ENCODE peak calls at places on chromosomes 7 and 10, in seven cellular contexts. One of them, this sample, is unnamed.

GRCh38 chr10:109386101-109386500 is 537.2 kb downstream of the XPNPEP1 start:
- DNase-seq in adrenal gland: no peak
- DNase-seq in fibroblast of pulmonary artery: no peak
- DNase-seq in prostate gland: no peak
- DNase-seq in ovary: no peak
- DNase-seq in DND-41: no peak
- DNase-seq in PC-9: no peak
- DNase-seq in this sample: no peak

GRCh38 chr10:31963598-31963980 is 35.0 kb upstream of the ARHGAP12 start:
- DNase-seq in adrenal gland: no peak
- DNase-seq in fibroblast of pulmonary artery: no peak
- DNase-seq in prostate gland: no peak
- DNase-seq in ovary: no peak
- DNase-seq in DND-41: no peak
- DNase-seq in PC-9: peak; percentile 55
- DNase-seq in this sample: no peak

GRCh38 chr7:158166386-158167340 is 421.0 kb downstream of the PTPRN2 start:
- DNase-seq in adrenal gland: peak; percentile 45
- DNase-seq in fibroblast of pulmonary artery: no peak
- DNase-seq in prostate gland: no peak
- DNase-seq in ovary: no peak
- DNase-seq in DND-41: no peak
- DNase-seq in PC-9: no peak
- DNase-seq in this sample: no peak

GRCh38 chr10:127047878-127048238 is 142.6 kb downstream of the DOCK1 start:
- DNase-seq in adrenal gland: no peak
- DNase-seq in fibroblast of pulmonary artery: no peak
- DNase-seq in prostate gland: no peak
- DNase-seq in ovary: no peak
- DNase-seq in DND-41: no peak
- DNase-seq in PC-9: no peak
- DNase-seq in this sample: no peak

GRCh38 chr7:111540199-111540815 is 22.0 kb downstream of the IMMP2L start:
- DNase-seq in adrenal gland: no peak
- DNase-seq in fibroblast of pulmonary artery: no peak
- DNase-seq in prostate gland: no peak
- DNase-seq in ovary: no peak
- DNase-seq in DND-41: no peak
- DNase-seq in PC-9: no peak
- DNase-seq in this sample: no peak

GRCh38 chr7:74454059-74454947 is 597 bp downstream of the GTF2IRD1 start:
- DNase-seq in adrenal gland: no peak
- DNase-seq in fibroblast of pulmonary artery: no peak
- DNase-seq in prostate gland: peak; percentile 29
- DNase-seq in ovary: peak; percentile 50
- DNase-seq in DND-41: no peak
- DNase-seq in PC-9: no peak
- DNase-seq in this sample: no peak

GRCh38 chr10:44864042-44864436 is 47.1 kb upstream of the TMEM72 start:
- DNase-seq in adrenal gland: no peak
- DNase-seq in fibroblast of pulmonary artery: no peak
- DNase-seq in prostate gland: no peak
- DNase-seq in ovary: peak; percentile 26
- DNase-seq in DND-41: no peak
- DNase-seq in PC-9: no peak
- DNase-seq in this sample: no peak

GRCh38 chr7:30173058-30173897 is 38.5 kb downstream of the MTURN start:
- DNase-seq in adrenal gland: peak; percentile 90
- DNase-seq in fibroblast of pulmonary artery: peak; percentile 75
- DNase-seq in prostate gland: peak; percentile 91
- DNase-seq in ovary: no peak
- DNase-seq in DND-41: no peak
- DNase-seq in PC-9: peak; percentile 88
- DNase-seq in this sample: no peak

GRCh38 chr7:157271315-157271990 is 65.4 kb upstream of the DNAJB6 start:
- DNase-seq in adrenal gland: peak; percentile 63
- DNase-seq in fibroblast of pulmonary artery: peak; percentile 32
- DNase-seq in prostate gland: no peak
- DNase-seq in ovary: no peak
- DNase-seq in DND-41: no peak
- DNase-seq in PC-9: no peak
- DNase-seq in this sample: no peak

GRCh38 chr7:47496064-47496665 is 85.7 kb downstream of the TNS3 start:
- DNase-seq in adrenal gland: no peak
- DNase-seq in fibroblast of pulmonary artery: no peak
- DNase-seq in prostate gland: no peak
- DNase-seq in ovary: no peak
- DNase-seq in DND-41: no peak
- DNase-seq in PC-9: no peak
- DNase-seq in this sample: no peak

GRCh38 chr10:117248700-117249465 is 8.0 kb downstream of the SLC18A2 start:
- DNase-seq in adrenal gland: no peak
- DNase-seq in fibroblast of pulmonary artery: no peak
- DNase-seq in prostate gland: no peak
- DNase-seq in ovary: no peak
- DNase-seq in DND-41: no peak
- DNase-seq in PC-9: no peak
- DNase-seq in this sample: no peak

GRCh38 chr7:132545756-132546155 is 30.5 kb downstream of the PLXNA4 start:
- DNase-seq in adrenal gland: no peak
- DNase-seq in fibroblast of pulmonary artery: no peak
- DNase-seq in prostate gland: no peak
- DNase-seq in ovary: no peak
- DNase-seq in DND-41: no peak
- DNase-seq in PC-9: no peak
- DNase-seq in this sample: no peak

GRCh38 chr7:142248-142955 is 50.0 kb upstream of the FAM20C start:
- DNase-seq in adrenal gland: no peak
- DNase-seq in fibroblast of pulmonary artery: no peak
- DNase-seq in prostate gland: peak; percentile 55
- DNase-seq in ovary: peak; percentile 83
- DNase-seq in DND-41: no peak
- DNase-seq in PC-9: no peak
- DNase-seq in this sample: no peak

GRCh38 chr10:42932735-42933453 is 144.0 kb upstream of the RET start:
- DNase-seq in adrenal gland: no peak
- DNase-seq in fibroblast of pulmonary artery: no peak
- DNase-seq in prostate gland: no peak
- DNase-seq in ovary: no peak
- DNase-seq in DND-41: no peak
- DNase-seq in PC-9: no peak
- DNase-seq in this sample: no peak

GRCh38 chr7:27149817-27150567 is 2.4 kb downstream of the HOXA3 start:
- DNase-seq in adrenal gland: peak; percentile 76
- DNase-seq in fibroblast of pulmonary artery: no peak
- DNase-seq in prostate gland: peak; percentile 23
- DNase-seq in ovary: peak; percentile 11
- DNase-seq in DND-41: no peak
- DNase-seq in PC-9: no peak
- DNase-seq in this sample: no peak
- H3K4me3 ChIP-seq in adrenal gland: peak overlapping the region; percentile 51
- H3K4me3 ChIP-seq in fibroblast of pulmonary artery: no peak overlapping the region
- H3K4me3 ChIP-seq in prostate gland: peak overlapping the region; percentile 44
- H3K4me3 ChIP-seq in ovary: peak overlapping the region; percentile 74
- H3K4me3 ChIP-seq in DND-41: peak overlapping the region; percentile 64
- H3K4me3 ChIP-seq in PC-9: peak overlapping the region; percentile 45
- H3K4me3 ChIP-seq in this sample: no peak overlapping the region

DNA sequence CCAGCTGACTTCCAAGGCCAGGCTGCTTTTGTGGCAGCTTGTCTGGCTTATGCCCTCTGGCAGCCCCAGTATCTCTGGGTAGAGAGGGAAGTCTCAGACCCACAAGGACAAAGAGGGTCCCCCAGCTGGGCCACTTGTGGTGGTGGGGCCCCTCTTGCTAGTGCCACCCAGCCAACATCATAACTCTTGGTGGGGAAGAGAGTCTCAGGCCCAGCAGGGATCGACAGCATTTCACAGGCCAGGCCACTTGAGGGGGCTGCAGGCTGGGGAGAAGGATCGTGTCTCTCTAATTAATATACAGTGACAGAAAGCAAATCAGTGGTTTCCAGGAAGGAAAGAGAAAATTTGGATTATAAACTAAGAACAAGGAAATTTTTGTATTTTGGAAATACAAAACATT is 76.0 kb downstream of the TYW1B start:
- DNase-seq in adrenal gland: no peak
- DNase-seq in fibroblast of pulmonary artery: no peak
- DNase-seq in prostate gland: no peak
- DNase-seq in ovary: no peak
- DNase-seq in DND-41: no peak
- DNase-seq in PC-9: no peak
- DNase-seq in this sample: no peak
- TF ChIP-seq CTCF in adrenal gland: no peak
- TF ChIP-seq CTCF in fibroblast of pulmonary artery: peak; percentile 14
- TF ChIP-seq CTCF in prostate gland: no peak
- TF ChIP-seq CTCF in ovary: no peak
- TF ChIP-seq CTCF in DND-41: peak; percentile 25
- TF ChIP-seq CTCF in PC-9: no peak
- TF ChIP-seq CTCF in this sample: no peak

DNA sequence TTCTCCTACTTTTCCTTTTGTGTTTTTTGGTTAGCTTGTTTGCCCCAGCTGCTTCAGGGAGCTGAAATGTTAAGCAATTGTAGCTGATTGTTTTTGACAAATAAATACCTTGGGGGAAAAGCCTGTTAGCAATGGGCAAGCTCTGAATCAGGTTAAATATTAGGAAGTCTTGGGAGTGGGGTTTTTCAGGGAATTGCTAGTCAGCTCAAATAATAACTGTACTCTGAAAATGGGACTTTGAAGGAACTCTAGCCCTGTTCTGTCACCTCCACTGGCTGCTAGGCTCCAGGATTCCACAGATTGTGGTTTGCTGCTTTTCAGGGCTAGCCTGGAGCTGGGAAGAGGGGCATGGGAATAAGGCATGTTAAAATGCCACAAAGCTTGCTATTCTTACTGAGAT is 39.5 kb downstream of the ADK start:
- DNase-seq in adrenal gland: no peak
- DNase-seq in fibroblast of pulmonary artery: no peak
- DNase-seq in prostate gland: no peak
- DNase-seq in ovary: no peak
- DNase-seq in DND-41: no peak
- DNase-seq in PC-9: peak; percentile 66
- DNase-seq in this sample: no peak
- H3K4me3 ChIP-seq in adrenal gland: no peak overlapping the region
- H3K4me3 ChIP-seq in fibroblast of pulmonary artery: peak overlapping the region; percentile 32
- H3K4me3 ChIP-seq in prostate gland: no peak overlapping the region
- H3K4me3 ChIP-seq in ovary: no peak overlapping the region
- H3K4me3 ChIP-seq in DND-41: peak overlapping the region; percentile 20
- H3K4me3 ChIP-seq in PC-9: peak overlapping the region; percentile 50
- H3K4me3 ChIP-seq in this sample: peak overlapping the region; percentile 37

GRCh38 chr7:3895341-3895740 is 594.3 kb downstream of the SDK1 start:
- DNase-seq in adrenal gland: no peak
- DNase-seq in fibroblast of pulmonary artery: no peak
- DNase-seq in prostate gland: no peak
- DNase-seq in ovary: no peak
- DNase-seq in DND-41: no peak
- DNase-seq in PC-9: no peak
- DNase-seq in this sample: no peak
- TF ChIP-seq CTCF in adrenal gland: no peak
- TF ChIP-seq CTCF in fibroblast of pulmonary artery: no peak
- TF ChIP-seq CTCF in prostate gland: no peak
- TF ChIP-seq CTCF in ovary: no peak
- TF ChIP-seq CTCF in DND-41: no peak
- TF ChIP-seq CTCF in PC-9: no peak
- TF ChIP-seq CTCF in this sample: no peak

DNA sequence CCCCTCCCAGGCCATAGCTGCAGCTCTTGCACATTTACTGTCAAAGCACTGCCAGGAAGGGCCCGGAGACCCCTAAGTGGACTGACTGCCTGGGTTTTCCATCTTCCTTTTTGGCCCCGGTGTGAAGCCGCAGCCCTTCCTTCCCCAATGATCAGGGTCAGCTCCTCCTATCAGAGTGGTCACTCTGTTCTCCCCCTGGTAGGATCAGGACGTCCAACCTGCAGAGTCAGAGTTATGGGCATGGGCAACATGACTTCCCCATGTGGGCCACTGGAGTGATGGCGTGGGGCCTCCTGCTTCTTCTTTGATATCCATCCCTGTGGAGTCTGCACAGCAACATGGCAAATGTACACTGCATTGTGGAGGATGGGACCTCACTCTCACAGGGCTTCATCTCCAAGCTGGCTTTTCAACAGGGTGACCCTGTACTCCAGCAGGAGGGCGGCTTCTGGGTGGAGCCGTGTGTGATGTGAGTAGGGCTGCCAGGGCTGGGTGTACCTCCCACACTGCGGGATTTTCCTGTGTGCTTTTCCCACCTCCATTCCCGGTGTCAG is 6.4 kb upstream of the RAMP3 start:
- DNase-seq in adrenal gland: no peak
- DNase-seq in fibroblast of pulmonary artery: no peak
- DNase-seq in prostate gland: no peak
- DNase-seq in ovary: no peak
- DNase-seq in DND-41: no peak
- DNase-seq in PC-9: no peak
- DNase-seq in this sample: no peak
- H3K4me3 ChIP-seq in adrenal gland: no peak overlapping the region
- H3K4me3 ChIP-seq in fibroblast of pulmonary artery: no peak overlapping the region
- H3K4me3 ChIP-seq in prostate gland: no peak overlapping the region
- H3K4me3 ChIP-seq in ovary: no peak overlapping the region
- H3K4me3 ChIP-seq in DND-41: no peak overlapping the region
- H3K4me3 ChIP-seq in PC-9: no peak overlapping the region
- H3K4me3 ChIP-seq in this sample: no peak overlapping the region

GRCh38 chr7:44052771-44053365 is 8.4 kb downstream of the DBNL start:
- DNase-seq in adrenal gland: peak; percentile 47
- DNase-seq in fibroblast of pulmonary artery: no peak
- DNase-seq in prostate gland: no peak
- DNase-seq in ovary: peak; percentile 7
- DNase-seq in DND-41: no peak
- DNase-seq in PC-9: peak; percentile 26
- DNase-seq in this sample: no peak
- TF ChIP-seq CTCF in adrenal gland: no peak
- TF ChIP-seq CTCF in fibroblast of pulmonary artery: no peak
- TF ChIP-seq CTCF in prostate gland: no peak
- TF ChIP-seq CTCF in ovary: no peak
- TF ChIP-seq CTCF in DND-41: peak; percentile 5
- TF ChIP-seq CTCF in PC-9: no peak
- TF ChIP-seq CTCF in this sample: no peak

GRCh38 chr7:149729586-149729982 is 43.8 kb downstream of the ZNF467 start:
- DNase-seq in adrenal gland: no peak
- DNase-seq in fibroblast of pulmonary artery: no peak
- DNase-seq in prostate gland: no peak
- DNase-seq in ovary: no peak
- DNase-seq in DND-41: no peak
- DNase-seq in PC-9: peak; percentile 23
- DNase-seq in this sample: no peak
- H3K4me3 ChIP-seq in adrenal gland: no peak overlapping the region
- H3K4me3 ChIP-seq in fibroblast of pulmonary artery: no peak overlapping the region
- H3K4me3 ChIP-seq in prostate gland: no peak overlapping the region
- H3K4me3 ChIP-seq in ovary: no peak overlapping the region
- H3K4me3 ChIP-seq in DND-41: no peak overlapping the region
- H3K4me3 ChIP-seq in PC-9: no peak overlapping the region
- H3K4me3 ChIP-seq in this sample: no peak overlapping the region